ENCODE peak calls at places on chromosomes 12 and 14, in four cellular contexts. One of them, this sample, is unnamed.

GRCh38 chr12:39807043-39807442 is 187.4 kb upstream of the ABCD2 start:
- DNase-seq in H1: no peak
- DNase-seq in KG1: no peak
- DNase-seq in EH: peak
- DNase-seq in this sample: no peak

GRCh38 chr14:29390046-29390841 is 537.4 kb downstream of the PRKD1 start:
- DNase-seq in EH: no peak
- DNase-seq in H1: no peak
- DNase-seq in KG1: no peak
- DNase-seq in this sample: no peak

GRCh38 chr14:83561261-83561660 is 1968.7 kb upstream of the FLRT2 start:
- DNase-seq in EH: no peak
- DNase-seq in KG1: no peak
- DNase-seq in H1: no peak
- DNase-seq in this sample: no peak

GRCh38 chr12:74747305-74747704 is 209.7 kb downstream of the ATXN7L3B start:
- DNase-seq in KG1: no peak
- DNase-seq in EH: peak
- DNase-seq in H1: no peak
- DNase-seq in this sample: no peak

GRCh38 chr12:8985213-8985612 is 4.1 kb upstream of the KLRG1 start:
- DNase-seq in KG1: peak
- DNase-seq in EH: no peak
- DNase-seq in H1: no peak
- DNase-seq in this sample: no peak

GRCh38 chr12:1559729-1560128 is 34.7 kb downstream of the FBXL14 start:
- DNase-seq in KG1: no peak
- DNase-seq in H1: no peak
- DNase-seq in EH: no peak
- DNase-seq in this sample: no peak

GRCh38 chr12:123071401-123072304 is 79.2 kb downstream of the PITPNM2 start:
- DNase-seq in KG1: no peak
- DNase-seq in H1: no peak
- DNase-seq in EH: no peak
- DNase-seq in this sample: no peak

GRCh38 chr12:114738460-114739184 is 54.6 kb upstream of the TBX3 start:
- DNase-seq in EH: no peak
- DNase-seq in H1: no peak
- DNase-seq in KG1: no peak
- DNase-seq in this sample: no peak

GRCh38 chr14:20262642-20263128 is 23.6 kb downstream of the OR11H4 start:
- DNase-seq in KG1: no peak
- DNase-seq in EH: peak
- DNase-seq in H1: no peak
- DNase-seq in this sample: no peak

GRCh38 chr12:104736307-104736706 is 221.8 kb downstream of the SLC41A2 start:
- DNase-seq in H1: no peak
- DNase-seq in EH: peak
- DNase-seq in KG1: no peak
- DNase-seq in this sample: no peak

GRCh38 chr14:46988312-46988711 is 336.7 kb upstream of the RPL10L start:
- DNase-seq in H1: no peak
- DNase-seq in EH: no peak
- DNase-seq in KG1: no peak
- DNase-seq in this sample: no peak

GRCh38 chr12:14769837-14770494 is 33.3 kb downstream of the WBP11 start:
- DNase-seq in H1: peak
- DNase-seq in KG1: peak
- DNase-seq in EH: peak
- DNase-seq in this sample: peak

This sample was measured in effector CD8-positive, alpha-beta T cell.